ENCODE peak calls at places on chromosomes 3 and 15, in four cellular contexts. I is RWPE2, B is pancreas, J is fibroblast of pulmonary artery. U is an unnamed sample.
A peak's percentile ranks its signal among the peaks of the same experiment; 100 is the strongest.

GRCh38 chr3:46383211-46383945 is 12.6 kb downstream of the CCR5 start:
- DNase-seq in B (no peak), I (no peak), J (no peak), U (no peak)

GRCh38 chr3:32510075-32510724 is 7.5 kb upstream of the CMTM6 start:
- DNase-seq in J (peak; percentile 81), B (peak; percentile 28), I (no peak), U (no peak)

GRCh38 chr3:48558446-48559134 is 2.0 kb upstream of the PFKFB4 start:
- DNase-seq in I (no peak), J (no peak), B (no peak), U (no peak)

GRCh38 chr15:89118481-89118989 is 30.3 kb downstream of the ABHD2 start:
- DNase-seq in B (no peak), I (no peak), J (no peak), U (no peak)

GRCh38 chr3:64111872-64112271 is 88.6 kb upstream of the PSMD6 start:
- DNase-seq in B (no peak), J (no peak), I (no peak), U (no peak)

GRCh38 chr15:38620851-38621594 is 56.4 kb upstream of the RASGRP1 start:
- DNase-seq in B (no peak), I (no peak), J (no peak), U (no peak)

GRCh38 chr3:69292185-69292584 is 93.7 kb downstream of the FRMD4B start:
- DNase-seq in I (no peak), J (no peak), B (no peak), U (no peak)

GRCh38 chr3:151091685-151092352 is 6.4 kb downstream of the MED12L start:
- DNase-seq in J (no peak), I (no peak), B (no peak), U (no peak)

GRCh38 chr3:150623945-150624344 is 20.8 kb downstream of the SELENOT start:
- DNase-seq in J (no peak), B (no peak), I (no peak), U (no peak)

GRCh38 chr15:25886498-25887140 is 23.5 kb upstream of the ATP10A start:
- DNase-seq in I (no peak), J (peak; percentile 49), B (no peak), U (no peak)

GRCh38 chr3:166900866-166901577 is 479.1 kb downstream of the ZBBX start:
- DNase-seq in I (no peak), J (no peak), B (no peak), U (no peak)

GRCh38 chr3:16309558-16309957 is 44.5 kb downstream of the OXNAD1 start:
- DNase-seq in I (no peak), B (no peak), J (peak; percentile 64), U (no peak)

GRCh38 chr3:65953301-65953812 is 85.4 kb downstream of the MAGI1 start:
- DNase-seq in I (no peak), J (no peak), B (peak; percentile 96), U (no peak)

GRCh38 chr3:47161983-47162694 is 1.8 kb downstream of the SETD2 start:
- DNase-seq in J (no peak), B (no peak), I (no peak), U (no peak)

GRCh38 chr15:80484312-80484981 is 80.3 kb downstream of the ARNT2 start:
- DNase-seq in J (no peak), I (no peak), B (no peak), U (no peak)

GRCh38 chr3:98710008-98710672 is 53.0 kb upstream of the ST3GAL6 start:
- DNase-seq in I (no peak), J (no peak), B (no peak), U (no peak)

GRCh38 chr3:68206524-68207117 is 552.2 kb upstream of the SUCLG2 start:
- DNase-seq in J (no peak), I (no peak), B (no peak), U (no peak)

GRCh38 chr3:190064112-190064511 is 56.6 kb downstream of the P3H2 start:
- DNase-seq in I (peak; percentile 37), B (no peak), J (peak; percentile 86), U (no peak)

GRCh38 chr3:47016934-47017435 is 37.5 kb downstream of the NBEAL2 start:
- DNase-seq in I (no peak), J (peak; percentile 83), B (no peak), U (no peak)

GRCh38 chr3:172038823-172039222 is 555 bp upstream of the FNDC3B start:
- DNase-seq in B (no peak), J (peak; percentile 80), I (no peak), U (no peak)

GRCh38 chr3:126678691-126679317 is 23.9 kb upstream of the TXNRD3 start:
- DNase-seq in J (no peak), B (no peak), I (peak; percentile 41), U (no peak)

GRCh38 chr3:44880284-44880683 is 5.9 kb downstream of the TGM4 start:
- DNase-seq in J (no peak), I (no peak), B (no peak), U (no peak)

GRCh38 chr3:157220211-157220610 is 60.3 kb upstream of the CCNL1 start:
- DNase-seq in I (no peak), B (no peak), J (no peak), U (no peak)

GRCh38 chr3:37862712-37863551 is 1.3 kb downstream of the CTDSPL start:
- DNase-seq in I (no peak), B (no peak), J (peak; percentile 53), U (no peak)

GRCh38 chr3:136891934-136892855 is 30.2 kb downstream of the NCK1 start:
- DNase-seq in B (no peak), J (no peak), I (no peak), U (no peak)

GRCh38 chr3:112858410-112859069 is 11.9 kb upstream of the CD200R1L start:
- DNase-seq in J (no peak), I (no peak), B (no peak), U (no peak)

GRCh38 chr3:52061116-52061910 is 4.9 kb upstream of the DUSP7 start:
- DNase-seq in J (no peak), B (no peak), I (no peak), U (no peak)

GRCh38 chr3:79406175-79406574 is 361.6 kb downstream of the ROBO1 start:
- DNase-seq in J (no peak), I (no peak), B (no peak), U (no peak)

GRCh38 chr3:24394754-24395153 is 99.9 kb downstream of the THRB start:
- DNase-seq in B (no peak), J (no peak), I (no peak), U (no peak)

GRCh38 chr3:50517721-50518206 is 14.3 kb upstream of the CACNA2D2 start:
- DNase-seq in J (no peak), B (no peak), I (no peak), U (no peak)

GRCh38 chr3:43926073-43926472 is 235.3 kb downstream of the ABHD5 start:
- DNase-seq in J (no peak), B (no peak), I (no peak), U (no peak)

GRCh38 chr3:126671521-126671920 is 16.6 kb upstream of the TXNRD3 start:
- DNase-seq in B (no peak), I (no peak), J (no peak), U (no peak)

GRCh38 chr3:45499529-45499928 is 95.0 kb upstream of the LIMD1 start:
- DNase-seq in I (no peak), J (peak; percentile 74), B (no peak), U (no peak)

GRCh38 chr3:95705786-95706418 is 1108.5 kb upstream of the EPHA6 start:
- DNase-seq in J (no peak), I (no peak), B (no peak), U (no peak)

GRCh38 chr3:133644768-133645167 is 17.0 kb downstream of the TOPBP1 start:
- DNase-seq in I (no peak), B (no peak), J (peak; percentile 86), U (no peak)

GRCh38 chr3:41961061-41961749 is 698 bp downstream of the ULK4 start:
- DNase-seq in B (peak; percentile 26), I (peak; percentile 57), J (peak; percentile 71), U (no peak)

GRCh38 chr15:88834211-88834812 is 31.1 kb downstream of the ACAN start:
- DNase-seq in B (peak; percentile 3), I (no peak), J (peak; percentile 62), U (no peak)

GRCh38 chr3:128435561-128435960 is 31.1 kb downstream of the DNAJB8 start:
- DNase-seq in I (no peak), B (no peak), J (no peak), U (no peak)

GRCh38 chr3:128442070-128442469 is 24.6 kb downstream of the DNAJB8 start:
- DNase-seq in I (no peak), J (no peak), B (no peak), U (no peak)

GRCh38 chr3:128436214-128436613 is 30.5 kb downstream of the DNAJB8 start:
- DNase-seq in J (no peak), B (no peak), I (no peak), U (no peak)

GRCh38 chr3:128439226-128439625 is 27.5 kb downstream of the DNAJB8 start:
- DNase-seq in J (peak; percentile 23), I (no peak), B (no peak), U (no peak)

GRCh38 chr3:128438488-128439072 is 28.1 kb downstream of the DNAJB8 start:
- DNase-seq in J (no peak), I (no peak), B (no peak), U (no peak)
- TF ChIP-seq CTCF in J (peak; percentile 43), I (peak; percentile 34), B (peak; percentile 11), U (peak; percentile 59)

DNA sequence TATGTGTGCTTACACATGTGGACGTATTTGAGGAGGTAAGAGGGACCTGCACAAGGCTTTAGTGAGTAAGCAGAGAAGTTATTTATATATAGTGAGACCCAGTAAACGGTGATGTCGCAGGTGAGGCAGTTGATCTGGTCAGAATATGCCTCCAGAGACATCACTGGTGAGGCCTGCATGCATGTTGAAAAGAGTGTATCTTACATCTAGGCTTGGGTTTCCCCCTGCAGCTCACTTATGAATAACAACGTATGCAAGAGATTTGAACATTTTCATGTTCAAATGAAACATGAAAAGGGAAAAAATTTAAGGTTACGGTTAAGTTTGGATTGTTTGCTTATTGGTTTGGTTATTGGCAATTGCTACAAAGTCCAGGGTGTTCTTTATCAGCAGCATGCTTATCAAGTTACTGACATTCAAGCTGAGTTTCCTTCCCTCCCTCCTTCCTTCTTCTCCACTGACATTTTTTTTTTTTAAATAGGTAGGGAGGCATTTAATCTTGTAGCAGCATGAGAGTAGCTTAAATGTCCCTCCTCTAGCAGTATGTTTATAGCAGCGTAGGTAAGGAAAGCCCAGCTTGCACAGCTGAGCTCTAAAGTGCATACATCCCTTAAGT is 123.2 kb downstream of the IGF1R start:
- DNase-seq in J (no peak), I (no peak), B (no peak), U (no peak)
- TF ChIP-seq CTCF in J (no peak), I (peak; percentile 23), B (no peak), U (peak; percentile 51)

GRCh38 chr15:67520976-67521769 is at the start of gene C15orf61:
- DNase-seq in I (peak; percentile 95), B (peak; percentile 94), J (peak; percentile 76), U (peak; percentile 90)
- TF ChIP-seq CTCF in I (peak; percentile 48), B (no peak), J (no peak), U (peak; percentile 51)

DNA sequence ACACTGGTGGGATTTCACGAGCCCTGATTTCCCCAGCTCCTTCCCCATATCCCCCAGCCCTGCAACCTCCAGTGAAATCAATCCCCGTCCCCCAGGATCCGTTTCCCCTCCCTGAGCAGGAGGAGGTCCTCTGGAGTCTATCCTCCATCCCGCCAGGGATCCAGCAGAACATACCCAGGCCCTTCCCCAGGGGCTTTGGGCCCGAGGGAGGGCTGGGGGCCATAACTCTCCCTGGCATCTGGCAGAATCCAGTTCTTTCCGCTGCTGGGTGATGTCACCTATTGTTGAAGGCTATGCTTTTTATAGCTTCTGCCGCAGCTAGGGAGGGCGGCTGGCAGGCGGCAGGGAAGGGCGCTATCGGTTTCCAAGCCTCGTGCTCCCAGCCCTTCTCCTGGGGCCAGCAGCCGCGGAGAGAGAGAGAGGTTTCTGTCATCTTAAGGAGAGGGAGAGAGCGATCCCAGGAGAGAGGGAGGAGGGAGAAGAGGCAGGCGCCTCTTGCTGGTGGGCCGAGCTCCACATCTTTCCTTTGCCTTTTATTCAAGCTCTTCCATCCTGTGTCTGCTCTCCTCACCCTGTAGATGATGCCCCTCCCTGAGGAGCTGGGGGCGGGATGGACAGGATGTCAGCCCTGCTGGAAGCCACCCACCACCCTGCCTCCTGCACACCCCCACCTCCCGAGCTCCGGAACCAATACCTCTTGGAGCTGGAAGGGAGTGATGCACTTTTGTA is 120.1 kb downstream of the ANP32A start:
- DNase-seq in B (no peak), J (peak; percentile 69), I (no peak), U (no peak)
- TF ChIP-seq CTCF in B (no peak), J (no peak), I (no peak), U (peak; percentile 23)